ENCODE peak calls at places on chromosomes 3 and 15, in six cellular contexts. O, X, B, M, W and R are unnamed samples.

GRCh38 chr3:30324587-30324986 is 281.8 kb upstream of the TGFBR2 start:
- DNase-seq in O (no peak), X (peak), B (no peak), M (no peak), W (no peak), R (no peak)

GRCh38 chr3:186951640-186952552 is 21.6 kb downstream of the ST6GAL1 start:
- DNase-seq in O (no peak), X (no peak), B (peak), M (no peak), W (no peak), R (no peak)

GRCh38 chr15:39934415-39935044 is 615 bp downstream of the EIF2AK4 start:
- DNase-seq in O (no peak), X (peak), B (no peak), M (no peak), W (no peak), R (peak)

GRCh38 chr15:92091155-92091734 is 237.7 kb downstream of the SLCO3A1 start:
- DNase-seq in O (peak), X (no peak), B (peak), M (peak), W (no peak), R (peak)

GRCh38 chr3:112984485-112984884 is 6.3 kb upstream of the GTPBP8 start:
- DNase-seq in O (no peak), X (peak), B (no peak), M (peak), W (no peak), R (no peak)

GRCh38 chr3:99505646-99506269 is 132.6 kb upstream of the COL8A1 start:
- DNase-seq in O (no peak), X (peak), B (peak), M (peak), W (no peak), R (no peak)

GRCh38 chr3:146184616-146185015 is 23.6 kb upstream of the PLOD2 start:
- DNase-seq in O (no peak), X (peak), B (peak), M (peak), W (no peak), R (no peak)

GRCh38 chr3:11637901-11638668 is 5.6 kb downstream of the VGLL4 start:
- DNase-seq in O (no peak), X (peak), B (no peak), M (peak), W (no peak), R (no peak)

GRCh38 chr3:129228891-129229585 is 20.4 kb upstream of the COPG1 start:
- DNase-seq in O (peak), X (peak), B (peak), M (peak), W (no peak), R (no peak)

GRCh38 chr15:70358871-70359647 is 261.3 kb upstream of the TLE3 start:
- DNase-seq in O (no peak), X (no peak), B (no peak), M (no peak), W (no peak), R (no peak)

GRCh38 chr3:182682263-182683229 is 110.8 kb upstream of the ATP11B start:
- DNase-seq in O (peak), X (peak), B (peak), M (peak), W (no peak), R (peak)
- H3K4ac ChIP-seq in O (no peak), X (peak), B (no peak), M (no peak), W (peak), R (no peak)

GRCh38 chr15:81023483-81024264 is 23.0 kb downstream of the TLNRD1 start:
- DNase-seq in O (no peak), X (peak), B (peak), M (peak), W (no peak), R (no peak)

GRCh38 chr15:81027200-81027599 is 26.5 kb downstream of the TLNRD1 start:
- DNase-seq in O (no peak), X (no peak), B (peak), M (peak), W (no peak), R (no peak)

GRCh38 chr15:81021321-81021720 is 20.6 kb downstream of the TLNRD1 start:
- DNase-seq in O (no peak), X (no peak), B (no peak), M (no peak), W (no peak), R (no peak)

GRCh38 chr15:81024891-81025290 is 24.2 kb downstream of the TLNRD1 start:
- DNase-seq in O (no peak), X (no peak), B (no peak), M (no peak), W (no peak), R (no peak)

DNA sequence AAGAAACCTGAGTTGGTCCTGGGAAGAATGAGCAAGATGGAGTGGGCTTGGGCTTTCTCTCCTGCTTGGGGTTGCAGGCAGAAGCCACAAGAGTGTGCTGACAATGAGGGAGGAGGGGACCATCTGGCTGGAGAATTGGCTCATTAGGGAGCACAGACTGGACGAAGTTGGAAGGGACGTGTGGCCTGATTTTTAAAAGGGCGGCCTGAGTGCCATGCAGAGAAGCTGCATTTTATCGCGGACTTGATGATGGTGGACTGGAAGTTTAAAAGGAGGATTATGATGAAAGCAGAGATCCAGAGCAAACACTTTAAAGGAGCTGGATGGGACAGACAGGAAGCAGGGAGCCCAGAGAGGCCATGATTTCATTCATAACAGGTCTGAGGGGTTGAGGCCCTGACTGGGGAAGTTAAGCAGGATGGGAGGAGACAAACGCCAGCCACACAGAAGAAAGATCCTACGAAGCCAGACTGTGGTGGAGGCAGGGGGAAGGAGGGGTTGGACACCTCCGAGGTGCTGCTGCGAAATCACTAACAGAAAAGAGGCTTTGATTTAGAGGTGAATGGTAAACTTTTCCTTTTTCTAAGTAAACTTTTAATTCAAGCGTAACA is 23.6 kb downstream of the TLNRD1 start:
- DNase-seq in O (no peak), X (no peak), B (no peak), M (no peak), W (no peak), R (no peak)
- H2AFZ ChIP-seq in O (no peak), X (no peak), B (no peak), M (peak), W (no peak), R (peak)

GRCh38 chr15:74906193-74906449 is 530 bp downstream of the FAM219B start:
- DNase-seq in O (peak), X (peak), B (peak), M (no peak), W (no peak), R (no peak)
- H3K4ac ChIP-seq in O (no peak), X (peak), B (peak), M (peak), W (no peak), R (peak)

GRCh38 chr15:38090223-38090622 is 155.8 kb downstream of the TMCO5A start:
- DNase-seq in O (no peak), X (no peak), B (no peak), M (no peak), W (no peak), R (no peak)

GRCh38 chr15:38088971-38089370 is 154.5 kb downstream of the TMCO5A start:
- DNase-seq in O (no peak), X (no peak), B (no peak), M (peak), W (no peak), R (no peak)

GRCh38 chr15:38085104-38085503 is 150.7 kb downstream of the TMCO5A start:
- DNase-seq in O (no peak), X (no peak), B (no peak), M (no peak), W (no peak), R (no peak)

GRCh38 chr15:38084289-38084688 is 149.8 kb downstream of the TMCO5A start:
- DNase-seq in O (no peak), X (peak), B (no peak), M (peak), W (no peak), R (no peak)

GRCh38 chr15:38085931-38086562 is 151.6 kb downstream of the TMCO5A start:
- DNase-seq in O (no peak), X (peak), B (no peak), M (peak), W (no peak), R (no peak)
- H2AFZ ChIP-seq in O (no peak), X (no peak), B (no peak), M (no peak), W (peak), R (peak)

GRCh38 chr15:26842391-26842790 is 24.5 kb upstream of the GABRA5 start:
- DNase-seq in O (no peak), X (no peak), B (no peak), M (no peak), W (no peak), R (no peak)
- H3K4ac ChIP-seq in O (no peak), X (no peak), B (no peak), M (no peak), W (no peak), R (no peak)

GRCh38 chr3:127590593-127591477 is at the start of gene TPRA1:
- DNase-seq in O (peak), X (peak), B (peak), M (peak), W (peak), R (peak)

GRCh38 chr3:127590282-127590592 is 296 bp downstream of the TPRA1 start:
- DNase-seq in O (no peak), X (no peak), B (no peak), M (no peak), W (no peak), R (no peak)

GRCh38 chr3:127589600-127590281 is 792 bp downstream of the TPRA1 start:
- DNase-seq in O (no peak), X (peak), B (no peak), M (no peak), W (no peak), R (no peak)

GRCh38 chr3:127587876-127588275 is 2.7 kb downstream of the TPRA1 start:
- DNase-seq in O (no peak), X (no peak), B (no peak), M (no peak), W (no peak), R (no peak)

GRCh38 chr3:127588675-127589577 is 1.6 kb downstream of the TPRA1 start:
- DNase-seq in O (peak), X (peak), B (no peak), M (peak), W (no peak), R (no peak)
- H2AFZ ChIP-seq in O (no peak), X (no peak), B (no peak), M (peak), W (no peak), R (peak)

GRCh38 chr3:36891651-36892268 is 53.1 kb downstream of the TRANK1 start:
- DNase-seq in O (no peak), X (no peak), B (no peak), M (no peak), W (no peak), R (no peak)
- H3K4ac ChIP-seq in O (no peak), X (no peak), B (no peak), M (no peak), W (no peak), R (no peak)

DNA sequence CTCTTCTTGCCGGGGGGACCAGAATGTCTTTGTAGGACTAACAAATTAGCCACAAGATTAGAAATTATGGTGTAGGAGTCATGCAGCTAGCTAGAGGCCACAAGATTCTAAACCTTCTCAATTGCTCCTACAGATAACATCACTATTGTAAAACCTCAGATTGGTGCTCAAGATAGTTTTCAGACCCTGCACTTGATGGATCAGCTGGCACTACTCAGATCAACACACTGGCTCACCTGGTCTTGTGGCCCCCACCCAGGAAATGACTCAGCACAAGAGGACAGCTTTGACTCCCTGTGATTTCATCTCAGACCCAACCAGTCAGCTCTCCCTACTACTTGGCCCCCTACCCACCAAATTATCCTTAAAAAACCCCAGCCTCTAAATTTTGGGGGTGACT is 124.1 kb upstream of the RASGRP1 start:
- DNase-seq in O (no peak), X (no peak), B (no peak), M (no peak), W (no peak), R (no peak)
- H2AFZ ChIP-seq in O (no peak), X (no peak), B (no peak), M (no peak), W (no peak), R (no peak)

GRCh38 chr15:31324739-31325431 is 1.8 kb upstream of the KLF13 start:
- DNase-seq in O (no peak), X (no peak), B (no peak), M (no peak), W (no peak), R (no peak)

GRCh38 chr15:31325432-31325975 is 1.1 kb upstream of the KLF13 start:
- DNase-seq in O (no peak), X (no peak), B (no peak), M (peak), W (no peak), R (no peak)

GRCh38 chr15:31327674-31328424 is 1.2 kb downstream of the KLF13 start:
- DNase-seq in O (no peak), X (peak), B (peak), M (peak), W (no peak), R (no peak)

GRCh38 chr15:31326729-31327673 is at the start of gene KLF13:
- DNase-seq in O (no peak), X (peak), B (peak), M (peak), W (no peak), R (no peak)

GRCh38 chr15:31325976-31326728 is 483 bp upstream of the KLF13 start:
- DNase-seq in O (peak), X (peak), B (peak), M (peak), W (peak), R (peak)
- H3K4ac ChIP-seq in O (no peak), X (peak), B (peak), M (peak), W (no peak), R (peak)

DNA sequence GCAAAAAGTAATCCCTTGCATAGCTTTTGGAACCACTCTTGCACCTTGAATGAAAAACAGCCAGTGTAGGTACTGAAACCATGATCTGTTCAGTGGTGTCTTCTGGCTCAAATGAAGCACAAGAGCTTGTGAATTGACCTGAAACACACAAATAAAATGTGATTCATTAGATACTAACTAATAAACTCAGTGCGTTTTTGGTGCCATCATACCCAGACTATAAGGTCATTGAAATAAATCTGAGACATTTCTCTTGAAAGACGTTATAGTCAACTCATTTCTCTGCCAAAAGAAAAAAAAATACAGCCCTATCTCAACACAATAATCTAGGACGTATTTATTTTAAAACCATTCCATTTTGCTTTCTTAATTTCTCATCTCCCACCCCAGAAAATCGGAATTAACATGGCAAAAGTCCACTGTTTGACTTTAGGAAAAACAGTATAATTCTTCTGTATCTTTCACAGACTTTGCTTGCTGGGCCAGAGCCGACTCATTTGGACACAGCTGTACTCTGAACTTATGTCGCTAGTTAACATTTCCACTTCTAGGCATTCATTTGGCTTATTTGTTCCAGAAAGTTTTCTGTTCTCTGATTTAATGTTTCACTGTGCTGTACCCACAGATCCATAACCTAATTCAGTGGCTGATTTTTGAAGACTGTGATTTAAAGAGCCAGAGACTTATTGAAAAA is 284.9 kb upstream of the TBL1XR1 start:
- DNase-seq in O (no peak), X (no peak), B (no peak), M (no peak), W (no peak), R (no peak)
- H2AFZ ChIP-seq in O (no peak), X (no peak), B (no peak), M (no peak), W (no peak), R (peak)